ENCODE peak calls at places on chromosomes 6 and 20, in five cellular contexts. X, Y, B, O and E are unnamed samples.

GRCh38 chr6:113432729-113433505 is 424.2 kb upstream of the MARCKS start:
- DNase-seq in O (no peak), B (no peak), Y (peak; percentile 9), X (no peak), E (no peak)

GRCh38 chr6:31836676-31837611 is 9.4 kb downstream of the HSPA1B start:
- DNase-seq in X (no peak), B (no peak), O (no peak), Y (no peak), E (peak; percentile 58)

GRCh38 chr20:20188647-20189046 is 136.3 kb downstream of the CFAP61 start:
- DNase-seq in B (no peak), X (no peak), Y (no peak), O (no peak), E (no peak)

GRCh38 chr20:61558726-61559125 is 306.7 kb downstream of the CDH4 start:
- DNase-seq in X (no peak), Y (peak; percentile 46), B (peak; percentile 8), O (no peak), E (no peak)

GRCh38 chr6:126913658-126914057 is 204.8 kb upstream of the RSPO3 start:
- DNase-seq in O (no peak), B (no peak), X (no peak), Y (no peak), E (no peak)

GRCh38 chr6:90479603-90479926 is 107.3 kb downstream of the MAP3K7 start:
- DNase-seq in O (no peak), X (no peak), B (no peak), Y (no peak), E (no peak)

GRCh38 chr6:80004199-80005072 is at the start of gene TTK:
- DNase-seq in X (peak; percentile 95), B (peak; percentile 82), Y (peak; percentile 94), O (peak; percentile 75), E (peak; percentile 95)

GRCh38 chr6:26249959-26250805 is 114.8 kb upstream of the BTN3A2 start:
- DNase-seq in O (no peak), Y (peak; percentile 65), B (peak; percentile 49), X (peak; percentile 85), E (peak; percentile 84)

GRCh38 chr20:37383229-37383989 is 37.5 kb downstream of the SRC start:
- DNase-seq in B (no peak), Y (peak; percentile 70), X (no peak), O (no peak), E (no peak)

DNA sequence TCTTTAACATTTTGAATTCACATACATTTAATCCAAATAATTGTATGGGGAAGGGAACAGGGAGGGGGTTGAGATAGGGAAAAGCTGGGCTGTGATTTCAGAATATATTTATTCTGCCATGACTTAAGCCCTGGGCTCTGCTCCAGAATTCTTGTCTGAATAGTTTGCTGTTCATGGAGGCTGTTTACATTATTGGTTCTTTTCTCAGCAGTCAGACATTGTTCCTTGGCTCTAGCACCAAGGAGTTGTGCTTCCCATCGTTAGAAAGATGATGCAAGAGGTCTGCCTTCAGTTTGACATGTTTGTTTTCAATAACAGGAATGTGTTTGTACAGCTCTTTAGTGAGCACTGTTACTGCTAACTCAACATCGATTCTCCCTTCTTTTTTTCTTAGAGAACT is 198.8 kb upstream of the CDYL start:
- DNase-seq in X (no peak), O (peak; percentile 67), Y (peak; percentile 68), B (peak; percentile 94), E (no peak)
- H3K4me3 ChIP-seq in X (no peak overlapping the region), O (no peak overlapping the region), Y (no peak overlapping the region), B (no peak overlapping the region), E (no peak overlapping the region)

GRCh38 chr6:376823-377571 is 14.6 kb upstream of the IRF4 start:
- DNase-seq in X (no peak), Y (no peak), B (no peak), O (no peak), E (no peak)

GRCh38 chr6:379367-380181 is 12.0 kb upstream of the IRF4 start:
- DNase-seq in X (peak; percentile 83), O (no peak), Y (no peak), B (no peak), E (no peak)

GRCh38 chr6:378958-379366 is 12.6 kb upstream of the IRF4 start:
- DNase-seq in Y (no peak), X (no peak), O (no peak), B (no peak), E (no peak)

GRCh38 chr6:380234-381218 is 11.0 kb upstream of the IRF4 start:
- DNase-seq in Y (no peak), X (peak; percentile 75), B (no peak), O (no peak), E (no peak)

GRCh38 chr6:378090-378957 is 13.2 kb upstream of the IRF4 start:
- DNase-seq in X (no peak), B (no peak), O (no peak), Y (no peak), E (no peak)
- H3K4me3 ChIP-seq in X (no peak overlapping the region), B (no peak overlapping the region), O (no peak overlapping the region), Y (no peak overlapping the region), E (no peak overlapping the region)

GRCh38 chr6:150719861-150720260 is 120.2 kb downstream of the PLEKHG1 start:
- DNase-seq in O (no peak), B (peak; percentile 45), Y (no peak), X (no peak), E (no peak)
- H3K4me3 ChIP-seq in O (no peak overlapping the region), B (no peak overlapping the region), Y (no peak overlapping the region), X (no peak overlapping the region), E (no peak overlapping the region)

GRCh38 chr6:138571174-138571573 is 71.9 kb upstream of the NHSL1 start:
- DNase-seq in B (no peak), Y (no peak), X (no peak), O (no peak), E (no peak)
- H3K4me3 ChIP-seq in B (peak overlapping the region; percentile 50), Y (peak overlapping the region; percentile 41), X (peak overlapping the region; percentile 15), O (no peak overlapping the region), E (peak overlapping the region; percentile 43)

GRCh38 chr6:21665436-21666199 is 72.1 kb downstream of the SOX4 start:
- DNase-seq in B (no peak), Y (no peak), O (no peak), X (no peak), E (no peak)
- H3K4me3 ChIP-seq in B (peak overlapping the region; percentile 68), Y (no peak overlapping the region), O (peak overlapping the region; percentile 35), X (peak overlapping the region; percentile 38), E (peak overlapping the region; percentile 60)

GRCh38 chr20:9225879-9226278 is 157.0 kb downstream of the PLCB4 start:
- DNase-seq in O (no peak), Y (no peak), B (no peak), X (no peak), E (no peak)
- H3K4me3 ChIP-seq in O (no peak overlapping the region), Y (no peak overlapping the region), B (no peak overlapping the region), X (no peak overlapping the region), E (no peak overlapping the region)

GRCh38 chr6:122621638-122622037 is 11.4 kb downstream of the PKIB start:
- DNase-seq in B (no peak), Y (no peak), O (no peak), X (no peak), E (no peak)

GRCh38 chr6:122620902-122621301 is 10.7 kb downstream of the PKIB start:
- DNase-seq in O (no peak), Y (no peak), B (peak; percentile 28), X (no peak), E (no peak)

GRCh38 chr6:122619309-122619708 is 9.1 kb downstream of the PKIB start:
- DNase-seq in B (no peak), Y (no peak), X (no peak), O (no peak), E (no peak)

GRCh38 chr6:122622404-122622938 is 12.3 kb downstream of the PKIB start:
- DNase-seq in X (no peak), Y (no peak), O (no peak), B (no peak), E (no peak)

GRCh38 chr6:122620428-122620827 is 10.2 kb downstream of the PKIB start:
- DNase-seq in O (no peak), X (no peak), B (no peak), Y (no peak), E (no peak)
- H3K4me3 ChIP-seq in O (no peak overlapping the region), X (no peak overlapping the region), B (no peak overlapping the region), Y (no peak overlapping the region), E (no peak overlapping the region)

GRCh38 chr6:21592953-21593352 is 598 bp upstream of the SOX4 start:
- DNase-seq in Y (no peak), B (no peak), X (no peak), O (no peak), E (no peak)
- H3K4me3 ChIP-seq in Y (peak overlapping the region; percentile 73), B (peak overlapping the region; percentile 87), X (peak overlapping the region; percentile 63), O (peak overlapping the region; percentile 96), E (peak overlapping the region; percentile 86)

DNA sequence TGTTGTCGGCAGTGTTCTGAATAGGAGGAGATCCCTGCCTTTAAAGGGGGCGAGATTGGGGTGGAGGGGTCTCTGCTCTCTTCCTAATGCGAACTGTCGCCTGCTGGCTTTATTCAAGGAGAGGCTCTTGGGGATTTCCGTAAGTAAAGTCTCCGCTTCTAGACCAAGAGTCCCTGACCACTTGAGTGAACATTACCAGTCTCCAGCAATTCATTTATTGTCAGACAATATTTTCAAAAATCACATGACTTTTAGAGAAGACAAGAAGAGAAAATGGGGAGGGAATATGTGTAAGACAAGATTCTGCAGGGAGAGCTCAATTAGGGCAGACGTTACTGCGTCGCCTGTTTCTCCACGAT is 21.2 kb downstream of the POM121L2 start:
- DNase-seq in B (no peak), X (no peak), Y (no peak), O (no peak), E (no peak)
- H3K4me3 ChIP-seq in B (peak overlapping the region; percentile 10), X (no peak overlapping the region), Y (peak overlapping the region; percentile 2), O (no peak overlapping the region), E (no peak overlapping the region)

GRCh38 chr6:73299171-73300073 is 36.4 kb upstream of the KHDC1 start:
- DNase-seq in X (peak; percentile 75), Y (no peak), O (no peak), B (no peak), E (no peak)
- H3K4me3 ChIP-seq in X (no peak overlapping the region), Y (no peak overlapping the region), O (peak overlapping the region; percentile 11), B (peak overlapping the region; percentile 36), E (peak overlapping the region; percentile 16)